ENCODE peak calls at places on chromosomes 13 and 19, in six cellular contexts. W, S, X, O, Z and P are unnamed samples.

GRCh38 chr13:25691654-25692053 is 319.9 kb downstream of the ATP8A2 start:
- DNase-seq in W (no peak), X (no peak), S (no peak), O (no peak), Z (no peak), P (no peak)

GRCh38 chr13:97280478-97280877 is 58.3 kb downstream of the MBNL2 start:
- DNase-seq in O (no peak), S (no peak), Z (no peak), X (no peak), W (no peak), P (no peak)

GRCh38 chr13:111121421-111121820 is 6.3 kb downstream of the ARHGEF7 start:
- DNase-seq in S (no peak), O (peak), X (no peak), Z (no peak), W (no peak), P (no peak)

GRCh38 chr19:18733196-18733647 is 49.7 kb downstream of the CRTC1 start:
- DNase-seq in X (peak), W (no peak), S (no peak), O (no peak), Z (no peak), P (no peak)

GRCh38 chr13:21686761-21687391 is 16.0 kb downstream of the FGF9 start:
- DNase-seq in S (no peak), O (no peak), X (no peak), Z (peak), W (no peak), P (no peak)

GRCh38 chr19:7441468-7442146 is 47.2 kb downstream of the PEX11G start:
- DNase-seq in S (no peak), O (no peak), W (no peak), X (no peak), Z (no peak), P (no peak)

GRCh38 chr13:101019126-101019525 is 344.5 kb upstream of the TMTC4 start:
- DNase-seq in S (no peak), Z (no peak), O (no peak), W (no peak), X (no peak), P (no peak)

GRCh38 chr19:33450689-33451088 is 70.9 kb downstream of the PEPD start:
- DNase-seq in Z (no peak), S (no peak), X (no peak), W (no peak), O (no peak), P (no peak)

GRCh38 chr13:69970521-69970920 is 137.1 kb upstream of the ATXN8OS start:
- DNase-seq in W (no peak), S (no peak), Z (no peak), X (no peak), O (no peak), P (no peak)

GRCh38 chr13:75687145-75687763 is 51.1 kb downstream of the LMO7 start:
- DNase-seq in W (peak), O (no peak), X (peak), Z (no peak), S (no peak), P (peak)

GRCh38 chr13:30705672-30706071 is 29.7 kb upstream of the ALOX5AP start:
- DNase-seq in S (no peak), Z (no peak), O (no peak), W (no peak), X (no peak), P (no peak)

GRCh38 chr13:100566543-100566942 is 22.0 kb downstream of the GGACT start:
- DNase-seq in O (no peak), X (no peak), W (no peak), S (no peak), Z (no peak), P (no peak)

GRCh38 chr19:43476606-43477005 is 11.2 kb upstream of the LYPD3 start:
- DNase-seq in S (no peak), O (no peak), X (no peak), Z (no peak), W (no peak), P (no peak)

GRCh38 chr13:71871180-71871754 is 4.3 kb upstream of the DACH1 start:
- DNase-seq in S (no peak), O (no peak), X (no peak), W (no peak), Z (no peak), P (no peak)

GRCh38 chr13:104577029-104577820 is 1511.0 kb upstream of the SLC10A2 start:
- DNase-seq in X (no peak), O (no peak), W (no peak), Z (no peak), S (no peak), P (no peak)

GRCh38 chr13:111139452-111139851 is 24.3 kb downstream of the ARHGEF7 start:
- DNase-seq in Z (no peak), X (no peak), W (no peak), S (no peak), O (no peak), P (no peak)

GRCh38 chr13:91242652-91243051 is 104.8 kb upstream of the MIR17HG start:
- DNase-seq in W (no peak), X (no peak), O (no peak), S (no peak), Z (no peak), P (no peak)

GRCh38 chr13:99258210-99258860 is at the start of gene GPR18:
- DNase-seq in O (no peak), X (no peak), W (no peak), S (no peak), Z (peak), P (no peak)

GRCh38 chr13:51861728-51862300 is at the start of gene CCDC70:
- DNase-seq in S (no peak), X (no peak), Z (no peak), W (no peak), O (no peak), P (peak)

GRCh38 chr19:53091413-53091812 is 11.8 kb downstream of the ZNF160 start:
- DNase-seq in W (no peak), O (peak), X (no peak), S (no peak), Z (no peak), P (no peak)

GRCh38 chr19:18915639-18916038 is 3.5 kb downstream of the COPE start:
- DNase-seq in X (peak), O (peak), Z (no peak), S (no peak), W (peak), P (no peak)

GRCh38 chr13:33633701-33634525 is 184.0 kb upstream of the RFC3 start:
- DNase-seq in S (no peak), Z (no peak), W (no peak), X (peak), O (no peak), P (no peak)

GRCh38 chr13:71522976-71523517 is 344.0 kb downstream of the DACH1 start:
- DNase-seq in W (no peak), X (no peak), Z (no peak), O (no peak), S (no peak), P (no peak)

GRCh38 chr13:35848316-35848715 is 282.9 kb downstream of the DCLK1 start:
- DNase-seq in W (no peak), X (no peak), S (no peak), O (no peak), Z (no peak), P (no peak)

GRCh38 chr19:45069056-45069455 is 7.2 kb downstream of the ZNF296 start:
- DNase-seq in W (no peak), O (no peak), X (no peak), Z (no peak), S (no peak), P (peak)

GRCh38 chr13:37701972-37702371 is 103.4 kb upstream of the POSTN start:
- DNase-seq in O (no peak), X (no peak), Z (no peak), S (no peak), W (no peak), P (no peak)

GRCh38 chr19:658916-659839 is 3.8 kb downstream of the RNF126 start:
- DNase-seq in S (no peak), O (no peak), X (no peak), Z (no peak), W (no peak), P (peak)

GRCh38 chr13:29059837-29060236 is 239.7 kb downstream of the MTUS2 start:
- DNase-seq in W (no peak), O (no peak), Z (no peak), S (no peak), X (no peak), P (no peak)

GRCh38 chr13:43472980-43473379 is 313.8 kb downstream of the ENOX1 start:
- DNase-seq in W (no peak), O (no peak), S (no peak), X (no peak), Z (no peak), P (no peak)

GRCh38 chr19:45075215-45076028 is 856 bp downstream of the ZNF296 start:
- DNase-seq in W (peak), S (no peak), Z (peak), O (peak), X (peak), P (peak)

GRCh38 chr13:32381539-32381938 is 46.4 kb downstream of the N4BP2L1 start:
- DNase-seq in S (no peak), O (no peak), W (peak), X (peak), Z (no peak), P (no peak)

GRCh38 chr19:33684550-33685303 is 63.0 kb downstream of the CHST8 start:
- DNase-seq in W (no peak), O (no peak), Z (no peak), S (no peak), X (no peak), P (no peak)

GRCh38 chr19:6464070-6464873 is at the start of gene CRB3:
- DNase-seq in X (peak), Z (no peak), W (peak), O (peak), S (no peak), P (no peak)

GRCh38 chr19:39237200-39238184 is 7.3 kb downstream of the IFNL3 start:
- DNase-seq in S (no peak), X (peak), Z (peak), W (peak), O (no peak), P (peak)

GRCh38 chr13:76976488-76976887 is 15.4 kb upstream of the CLN5 start:
- DNase-seq in W (no peak), X (no peak), Z (no peak), S (no peak), O (no peak), P (no peak)

GRCh38 chr13:96766311-96766710 is 228.0 kb downstream of the OXGR1 start:
- DNase-seq in O (no peak), W (no peak), S (no peak), X (no peak), Z (no peak), P (no peak)

GRCh38 chr13:61608138-61608537 is 192.5 kb upstream of the PCDH20 start:
- DNase-seq in X (no peak), S (no peak), Z (no peak), W (no peak), O (peak), P (no peak)

GRCh38 chr19:47280183-47280797 is 5.6 kb downstream of the INAFM1 start:
- DNase-seq in S (no peak), Z (no peak), W (no peak), O (peak), X (peak), P (peak)

GRCh38 chr19:35781650-35782049 is 6.3 kb downstream of the ARHGAP33 start:
- DNase-seq in S (no peak), X (no peak), Z (no peak), O (peak), W (no peak), P (no peak)

GRCh38 chr13:30792257-30793000 is 57.1 kb downstream of the ALOX5AP start:
- DNase-seq in W (peak), S (no peak), O (no peak), X (peak), Z (no peak), P (peak)

GRCh38 chr19:48637948-48638830 is 1.0 kb upstream of the DBP start:
- DNase-seq in X (peak), O (peak), W (peak), S (peak), Z (no peak), P (peak)
- TF ChIP-seq SIN3A in X (no peak), O (peak), W (no peak), S (no peak), Z (no peak), P (no peak)

DNA sequence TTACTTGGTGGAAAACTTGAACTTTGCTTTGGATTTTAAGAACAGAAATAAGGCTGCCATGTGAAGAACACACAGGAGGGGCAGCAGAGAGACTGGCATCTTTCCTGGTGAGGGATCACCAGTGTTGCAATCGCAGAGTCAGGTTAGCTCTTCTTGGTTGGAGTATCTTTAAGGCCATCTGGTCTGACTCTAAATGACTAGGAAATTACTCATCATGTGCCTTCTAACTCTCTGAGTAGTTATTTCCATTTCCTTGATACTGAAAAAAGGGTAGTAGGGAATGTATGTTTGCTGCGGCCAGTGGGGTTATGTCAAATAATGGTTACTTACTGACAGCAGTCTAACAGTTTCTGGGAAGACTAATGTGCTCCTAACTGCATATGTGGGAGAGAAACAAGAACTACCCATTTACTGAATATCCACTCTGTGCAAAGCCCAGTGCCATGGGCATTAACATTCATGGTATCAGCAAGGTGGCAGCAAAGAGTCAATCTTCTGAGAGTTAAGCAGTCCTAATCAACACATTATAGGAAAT is 122.1 kb downstream of the COG6 start:
- DNase-seq in Z (no peak), O (no peak), W (peak), X (no peak), S (no peak), P (peak)
- TF ChIP-seq POLR2AphosphoS5 in Z (no peak), O (no peak), W (no peak), X (no peak), S (no peak), P (no peak)

GRCh38 chr13:73870970-73871935 is 263.0 kb downstream of the KLF12 start:
- DNase-seq in O (no peak), Z (no peak), W (no peak), S (no peak), X (no peak), P (no peak)
- TF ChIP-seq SIN3A in O (no peak), Z (no peak), W (no peak), S (no peak), X (no peak), P (no peak)

DNA sequence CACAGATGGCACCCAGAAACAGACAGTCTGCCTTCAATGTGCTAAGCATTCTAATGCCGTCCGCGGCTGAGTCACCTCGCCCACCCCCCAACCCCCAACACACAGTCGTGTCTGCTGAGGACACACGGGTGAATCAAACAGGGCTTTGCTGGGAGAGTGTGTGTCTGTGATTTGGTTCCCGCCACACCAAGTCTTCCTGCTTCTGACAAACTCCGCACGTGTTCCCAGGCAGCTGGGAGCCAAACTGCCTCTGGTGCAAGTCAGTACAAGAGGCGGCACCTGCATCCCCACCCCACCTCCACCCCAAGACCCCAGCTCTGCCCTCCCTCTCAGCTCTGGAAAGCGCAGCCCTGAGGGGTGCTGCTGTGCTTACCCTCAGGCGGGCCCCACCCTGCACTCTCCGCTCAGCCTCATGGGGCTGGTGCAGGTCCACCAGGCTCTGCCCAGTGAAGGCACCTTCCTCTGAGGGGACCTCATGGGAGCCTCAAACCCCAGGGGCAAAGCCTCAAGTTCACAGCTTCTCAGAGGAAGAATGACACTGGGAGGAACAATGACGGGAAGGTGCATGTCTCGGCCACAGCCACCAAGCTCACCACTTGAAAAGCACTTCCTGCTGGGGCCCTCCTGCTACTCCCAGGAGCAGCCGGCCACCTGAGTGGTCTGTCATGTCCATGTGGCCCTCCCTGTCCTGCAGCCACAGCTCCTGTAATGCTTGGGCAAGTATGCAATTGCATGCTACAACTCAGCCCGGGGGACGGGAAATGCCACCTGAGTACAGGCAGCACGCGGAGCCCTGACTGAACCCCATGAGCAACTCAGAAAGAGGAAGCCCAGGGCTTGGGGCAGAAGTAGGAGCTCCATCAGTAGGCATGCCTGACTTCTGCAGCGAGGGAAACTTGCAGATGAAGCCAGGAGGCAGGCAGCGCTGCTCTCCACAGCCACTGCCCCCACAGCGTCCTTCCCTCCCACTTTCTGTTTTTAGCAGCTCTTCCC is 15.1 kb upstream of the SLC35E1 start:
- DNase-seq in W (no peak), Z (peak), S (no peak), X (no peak), O (no peak), P (no peak)
- TF ChIP-seq POLR2AphosphoS5 in W (no peak), Z (peak), S (no peak), X (no peak), O (no peak), P (no peak)

GRCh38 chr13:47233734-47234133 is 336.9 kb upstream of the HTR2A start:
- DNase-seq in O (no peak), S (no peak), W (no peak), X (no peak), Z (no peak), P (no peak)
- TF ChIP-seq SIN3A in O (no peak), S (no peak), W (no peak), X (no peak), Z (no peak), P (no peak)